ENCODE peak calls at places on chromosomes 11 and 22, in ten cellular contexts. One of them, this sample, is unnamed.

GRCh38 chr11:125320347-125321122 is 156.0 kb downstream of the PKNOX2 start:
- DNase-seq in iris pigment epithelial cell: no peak
- DNase-seq in stomach: no peak
- DNase-seq in HL-60: no peak
- DNase-seq in NCI-H510A: no peak
- DNase-seq in BE2C: no peak
- DNase-seq in KBM-7: no peak
- DNase-seq in endothelial cell of umbilical vein: no peak
- DNase-seq in hypothalamus: no peak
- DNase-seq in hepatocyte: no peak
- DNase-seq in this sample: no peak

GRCh38 chr11:126920833-126921232 is 79.7 kb downstream of the KIRREL3 start:
- DNase-seq in KBM-7: no peak
- DNase-seq in iris pigment epithelial cell: no peak
- DNase-seq in NCI-H510A: no peak
- DNase-seq in hypothalamus: no peak
- DNase-seq in hepatocyte: no peak
- DNase-seq in stomach: no peak
- DNase-seq in endothelial cell of umbilical vein: no peak
- DNase-seq in HL-60: no peak
- DNase-seq in BE2C: no peak
- DNase-seq in this sample: no peak

GRCh38 chr22:28341001-28341400 is 338.6 kb downstream of the TTC28 start:
- DNase-seq in endothelial cell of umbilical vein: peak
- DNase-seq in iris pigment epithelial cell: no peak
- DNase-seq in NCI-H510A: no peak
- DNase-seq in KBM-7: no peak
- DNase-seq in BE2C: no peak
- DNase-seq in hypothalamus: no peak
- DNase-seq in HL-60: no peak
- DNase-seq in stomach: no peak
- DNase-seq in hepatocyte: no peak
- DNase-seq in this sample: no peak

GRCh38 chr11:115587718-115588342 is 83.6 kb upstream of the CADM1 start:
- DNase-seq in NCI-H510A: no peak
- DNase-seq in hepatocyte: no peak
- DNase-seq in HL-60: no peak
- DNase-seq in BE2C: no peak
- DNase-seq in KBM-7: no peak
- DNase-seq in iris pigment epithelial cell: no peak
- DNase-seq in hypothalamus: no peak
- DNase-seq in endothelial cell of umbilical vein: no peak
- DNase-seq in stomach: no peak
- DNase-seq in this sample: no peak

GRCh38 chr11:30356388-30356787 is 33.5 kb downstream of the ARL14EP start:
- DNase-seq in KBM-7: no peak
- DNase-seq in NCI-H510A: no peak
- DNase-seq in BE2C: no peak
- DNase-seq in hepatocyte: no peak
- DNase-seq in HL-60: no peak
- DNase-seq in stomach: no peak
- DNase-seq in endothelial cell of umbilical vein: no peak
- DNase-seq in hypothalamus: no peak
- DNase-seq in iris pigment epithelial cell: no peak
- DNase-seq in this sample: no peak

GRCh38 chr22:19782533-19782932 is 22.0 kb downstream of the TBX1 start:
- DNase-seq in HL-60: no peak
- DNase-seq in NCI-H510A: no peak
- DNase-seq in hypothalamus: no peak
- DNase-seq in iris pigment epithelial cell: no peak
- DNase-seq in endothelial cell of umbilical vein: no peak
- DNase-seq in KBM-7: no peak
- DNase-seq in BE2C: no peak
- DNase-seq in hepatocyte: no peak
- DNase-seq in stomach: no peak
- DNase-seq in this sample: no peak

GRCh38 chr11:119754199-119754598 is 25.2 kb upstream of the NECTIN1 start:
- DNase-seq in HL-60: no peak
- DNase-seq in BE2C: no peak
- DNase-seq in iris pigment epithelial cell: no peak
- DNase-seq in KBM-7: no peak
- DNase-seq in stomach: no peak
- DNase-seq in hypothalamus: no peak
- DNase-seq in NCI-H510A: no peak
- DNase-seq in endothelial cell of umbilical vein: no peak
- DNase-seq in hepatocyte: no peak
- DNase-seq in this sample: no peak

GRCh38 chr22:20956258-20957117 is 10.6 kb upstream of the AIFM3 start:
- DNase-seq in BE2C: no peak
- DNase-seq in NCI-H510A: no peak
- DNase-seq in endothelial cell of umbilical vein: no peak
- DNase-seq in hypothalamus: no peak
- DNase-seq in stomach: no peak
- DNase-seq in KBM-7: peak
- DNase-seq in HL-60: peak
- DNase-seq in hepatocyte: peak
- DNase-seq in iris pigment epithelial cell: peak
- DNase-seq in this sample: no peak

GRCh38 chr11:68503792-68504191 is 43.2 kb downstream of the PPP6R3 start:
- DNase-seq in iris pigment epithelial cell: no peak
- DNase-seq in BE2C: no peak
- DNase-seq in KBM-7: no peak
- DNase-seq in hypothalamus: no peak
- DNase-seq in NCI-H510A: peak
- DNase-seq in hepatocyte: no peak
- DNase-seq in stomach: no peak
- DNase-seq in HL-60: no peak
- DNase-seq in endothelial cell of umbilical vein: no peak
- DNase-seq in this sample: no peak

GRCh38 chr11:87428266-87428665 is 390.5 kb downstream of the TMEM135 start:
- DNase-seq in hepatocyte: no peak
- DNase-seq in HL-60: no peak
- DNase-seq in KBM-7: no peak
- DNase-seq in BE2C: no peak
- DNase-seq in NCI-H510A: no peak
- DNase-seq in endothelial cell of umbilical vein: no peak
- DNase-seq in hypothalamus: no peak
- DNase-seq in iris pigment epithelial cell: peak
- DNase-seq in stomach: no peak
- DNase-seq in this sample: peak